ENCODE peak calls at places on chromosomes 6 and 20, in eight cellular contexts. One of them, this sample, is unnamed. For H3K4me1, the result is how much of the 10 kb centered on the place peaks cover.

GRCh38 chr6:166540631-166541331 is 45.7 kb downstream of the RAMACL start:
- DNase-seq in testis: no peak
- DNase-seq in ovary: no peak
- DNase-seq in body of pancreas: no peak
- DNase-seq in adrenal gland: no peak
- DNase-seq in esophagus muscularis mucosa: no peak
- DNase-seq in esophagus squamous epithelium: peak
- DNase-seq in uterus: no peak
- DNase-seq in this sample: no peak

GRCh38 chr20:11447371-11448100 is 470.2 kb upstream of the BTBD3 start:
- DNase-seq in testis: no peak
- DNase-seq in ovary: no peak
- DNase-seq in body of pancreas: no peak
- DNase-seq in adrenal gland: no peak
- DNase-seq in esophagus muscularis mucosa: no peak
- DNase-seq in esophagus squamous epithelium: no peak
- DNase-seq in uterus: no peak
- DNase-seq in this sample: no peak

GRCh38 chr6:34515473-34516387 is 40.4 kb downstream of the SPDEF start:
- DNase-seq in testis: no peak
- DNase-seq in ovary: no peak
- DNase-seq in body of pancreas: no peak
- DNase-seq in adrenal gland: no peak
- DNase-seq in esophagus muscularis mucosa: no peak
- DNase-seq in esophagus squamous epithelium: no peak
- DNase-seq in uterus: peak
- DNase-seq in this sample: no peak

GRCh38 chr6:7721654-7722053 is 4.2 kb upstream of the BMP6 start:
- DNase-seq in testis: no peak
- DNase-seq in ovary: no peak
- DNase-seq in body of pancreas: no peak
- DNase-seq in adrenal gland: no peak
- DNase-seq in esophagus muscularis mucosa: no peak
- DNase-seq in esophagus squamous epithelium: no peak
- DNase-seq in uterus: no peak
- DNase-seq in this sample: no peak

GRCh38 chr6:139109558-139109957 is 25.3 kb upstream of the HECA start:
- DNase-seq in testis: peak
- DNase-seq in ovary: no peak
- DNase-seq in body of pancreas: no peak
- DNase-seq in adrenal gland: no peak
- DNase-seq in esophagus muscularis mucosa: no peak
- DNase-seq in esophagus squamous epithelium: no peak
- DNase-seq in uterus: no peak
- DNase-seq in this sample: no peak

GRCh38 chr6:41200296-41200900 is 551 bp downstream of the TREML2 start:
- DNase-seq in testis: peak
- DNase-seq in ovary: no peak
- DNase-seq in body of pancreas: no peak
- DNase-seq in adrenal gland: peak
- DNase-seq in esophagus muscularis mucosa: peak
- DNase-seq in esophagus squamous epithelium: no peak
- DNase-seq in uterus: no peak
- DNase-seq in this sample: no peak

GRCh38 chr20:53136473-53136872 is 164.3 kb downstream of the TSHZ2 start:
- DNase-seq in testis: no peak
- DNase-seq in ovary: no peak
- DNase-seq in body of pancreas: no peak
- DNase-seq in adrenal gland: no peak
- DNase-seq in esophagus muscularis mucosa: no peak
- DNase-seq in esophagus squamous epithelium: no peak
- DNase-seq in uterus: no peak
- DNase-seq in this sample: no peak

GRCh38 chr6:51415501-51415900 is 596.8 kb downstream of the TFAP2B start:
- DNase-seq in testis: no peak
- DNase-seq in ovary: no peak
- DNase-seq in body of pancreas: no peak
- DNase-seq in adrenal gland: no peak
- DNase-seq in esophagus muscularis mucosa: no peak
- DNase-seq in esophagus squamous epithelium: no peak
- DNase-seq in uterus: no peak
- DNase-seq in this sample: no peak

GRCh38 chr20:45037050-45037449 is 63.9 kb downstream of the KCNS1 start:
- DNase-seq in testis: no peak
- DNase-seq in ovary: peak
- DNase-seq in body of pancreas: peak
- DNase-seq in adrenal gland: peak
- DNase-seq in esophagus muscularis mucosa: no peak
- DNase-seq in esophagus squamous epithelium: no peak
- DNase-seq in uterus: peak
- DNase-seq in this sample: no peak

GRCh38 chr6:90459225-90459758 is 127.6 kb downstream of the MAP3K7 start:
- DNase-seq in testis: no peak
- DNase-seq in ovary: no peak
- DNase-seq in body of pancreas: no peak
- DNase-seq in adrenal gland: no peak
- DNase-seq in esophagus muscularis mucosa: no peak
- DNase-seq in esophagus squamous epithelium: no peak
- DNase-seq in uterus: no peak
- DNase-seq in this sample: no peak

DNA sequence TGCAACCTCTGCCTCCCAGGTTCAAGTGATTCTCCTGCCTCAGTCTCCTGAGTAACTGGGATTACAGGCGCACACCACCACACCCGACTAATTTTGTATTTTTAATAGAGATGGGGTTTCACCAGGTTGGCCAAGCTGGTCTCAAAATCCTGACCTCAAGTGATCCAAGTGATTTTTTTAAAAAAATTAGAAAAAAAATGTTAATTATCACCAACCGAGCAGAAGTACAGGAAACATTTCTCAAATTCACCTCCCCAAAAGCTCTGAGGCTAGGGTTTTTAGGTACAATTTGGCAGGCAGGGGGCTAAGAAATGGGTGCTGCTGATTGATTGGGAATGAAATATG is 14.9 kb upstream of the SLC22A16 start:
- DNase-seq in testis: no peak
- DNase-seq in ovary: no peak
- DNase-seq in body of pancreas: no peak
- DNase-seq in adrenal gland: no peak
- DNase-seq in esophagus muscularis mucosa: no peak
- DNase-seq in esophagus squamous epithelium: no peak
- DNase-seq in uterus: no peak
- DNase-seq in this sample: no peak
- H3K4me1 ChIP-seq in testis: under half
- H3K4me1 ChIP-seq in ovary: under half
- H3K4me1 ChIP-seq in body of pancreas: under half
- H3K4me1 ChIP-seq in adrenal gland: under half
- H3K4me1 ChIP-seq in esophagus muscularis mucosa: under half
- H3K4me1 ChIP-seq in esophagus squamous epithelium: under half
- H3K4me1 ChIP-seq in uterus: under half
- H3K4me1 ChIP-seq in this sample: under half

GRCh38 chr20:47224300-47224791 is 132.2 kb downstream of the ZMYND8 start:
- DNase-seq in testis: no peak
- DNase-seq in ovary: no peak
- DNase-seq in body of pancreas: no peak
- DNase-seq in adrenal gland: no peak
- DNase-seq in esophagus muscularis mucosa: no peak
- DNase-seq in esophagus squamous epithelium: no peak
- DNase-seq in uterus: no peak
- DNase-seq in this sample: no peak
- TF ChIP-seq POLR2A in testis: no peak
- TF ChIP-seq POLR2A in ovary: no peak
- TF ChIP-seq POLR2A in body of pancreas: no peak
- TF ChIP-seq POLR2A in adrenal gland: no peak
- TF ChIP-seq POLR2A in esophagus muscularis mucosa: no peak
- TF ChIP-seq POLR2A in esophagus squamous epithelium: no peak
- TF ChIP-seq POLR2A in uterus: no peak
- TF ChIP-seq POLR2A in this sample: no peak

DNA sequence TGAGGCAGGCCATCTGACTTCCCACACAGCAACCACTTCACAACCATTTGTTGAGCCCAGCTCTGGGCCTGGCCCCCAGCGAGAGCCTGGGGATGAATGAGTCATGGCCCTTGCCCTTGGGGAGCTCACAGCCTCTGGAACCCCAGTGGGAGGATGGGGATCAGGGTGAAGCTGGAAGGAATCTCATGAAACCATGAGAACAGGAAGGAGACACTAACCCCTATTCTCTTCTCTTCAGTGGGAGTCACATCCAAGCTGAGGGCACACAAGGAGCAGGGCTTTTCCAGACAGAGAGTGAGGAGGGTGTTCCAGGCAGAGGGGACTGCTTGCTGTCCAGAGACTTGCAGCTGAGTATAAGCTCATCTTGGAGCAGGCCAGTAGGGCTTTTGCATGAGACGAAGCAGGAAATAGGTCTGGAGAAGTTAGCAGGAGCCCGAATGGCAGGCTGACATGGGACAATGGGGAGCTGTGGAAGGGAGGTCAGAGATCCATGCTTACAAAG is 7.5 kb downstream of the FOXS1 start:
- DNase-seq in testis: no peak
- DNase-seq in ovary: no peak
- DNase-seq in body of pancreas: no peak
- DNase-seq in adrenal gland: peak
- DNase-seq in esophagus muscularis mucosa: no peak
- DNase-seq in esophagus squamous epithelium: no peak
- DNase-seq in uterus: no peak
- DNase-seq in this sample: no peak
- H3K4me1 ChIP-seq in testis: half or more
- H3K4me1 ChIP-seq in ovary: under half
- H3K4me1 ChIP-seq in body of pancreas: under half
- H3K4me1 ChIP-seq in adrenal gland: under half
- H3K4me1 ChIP-seq in esophagus muscularis mucosa: under half
- H3K4me1 ChIP-seq in esophagus squamous epithelium: under half
- H3K4me1 ChIP-seq in uterus: under half
- H3K4me1 ChIP-seq in this sample: under half

GRCh38 chr20:10076126-10077080 is 41.6 kb downstream of the ANKEF1 start:
- DNase-seq in testis: no peak
- DNase-seq in ovary: no peak
- DNase-seq in body of pancreas: peak
- DNase-seq in adrenal gland: no peak
- DNase-seq in esophagus muscularis mucosa: no peak
- DNase-seq in esophagus squamous epithelium: no peak
- DNase-seq in uterus: no peak
- DNase-seq in this sample: peak
- TF ChIP-seq POLR2A in testis: no peak
- TF ChIP-seq POLR2A in ovary: no peak
- TF ChIP-seq POLR2A in body of pancreas: no peak
- TF ChIP-seq POLR2A in adrenal gland: no peak
- TF ChIP-seq POLR2A in esophagus muscularis mucosa: no peak
- TF ChIP-seq POLR2A in esophagus squamous epithelium: no peak
- TF ChIP-seq POLR2A in uterus: no peak
- TF ChIP-seq POLR2A in this sample: no peak

DNA sequence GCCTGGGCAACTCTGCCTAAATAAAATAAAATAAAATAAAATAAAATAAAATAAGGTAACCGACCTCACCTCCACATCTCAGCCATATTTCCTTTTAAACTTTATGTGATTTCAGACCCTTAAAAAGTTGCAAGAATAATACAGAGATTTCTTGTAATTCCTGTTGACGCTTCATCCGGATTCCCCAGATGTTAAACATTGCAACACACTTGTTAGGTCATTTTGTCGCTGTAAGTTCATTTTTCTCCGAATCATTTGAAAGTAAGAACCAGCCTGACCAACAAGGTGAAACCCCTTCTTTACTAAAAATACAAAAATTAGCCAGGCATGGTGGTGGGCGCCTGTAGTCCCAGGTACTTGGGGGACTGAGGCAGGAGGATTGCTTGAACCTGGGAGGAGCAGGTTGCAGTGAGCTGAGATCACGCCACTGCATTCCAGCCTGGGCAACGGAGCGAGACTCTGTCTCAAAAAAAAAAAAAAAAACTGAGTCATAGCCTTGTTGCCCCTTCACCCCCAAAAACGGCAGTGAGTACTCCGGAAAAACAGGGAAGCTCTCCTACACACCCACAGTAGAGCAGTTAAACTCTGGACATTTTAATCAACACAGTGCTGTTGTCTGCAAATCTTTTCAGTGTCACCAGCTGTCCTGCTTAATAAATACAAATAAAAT is 5.9 kb downstream of the PYGB start:
- DNase-seq in testis: no peak
- DNase-seq in ovary: no peak
- DNase-seq in body of pancreas: no peak
- DNase-seq in adrenal gland: no peak
- DNase-seq in esophagus muscularis mucosa: no peak
- DNase-seq in esophagus squamous epithelium: no peak
- DNase-seq in uterus: no peak
- DNase-seq in this sample: no peak
- H3K4me1 ChIP-seq in testis: half or more
- H3K4me1 ChIP-seq in ovary: under half
- H3K4me1 ChIP-seq in body of pancreas: under half
- H3K4me1 ChIP-seq in adrenal gland: under half
- H3K4me1 ChIP-seq in esophagus muscularis mucosa: half or more
- H3K4me1 ChIP-seq in esophagus squamous epithelium: under half
- H3K4me1 ChIP-seq in uterus: under half
- H3K4me1 ChIP-seq in this sample: under half

GRCh38 chr20:36856196-36856595 is 19.7 kb upstream of the TLDC2 start:
- DNase-seq in testis: peak
- DNase-seq in ovary: no peak
- DNase-seq in body of pancreas: no peak
- DNase-seq in adrenal gland: peak
- DNase-seq in esophagus muscularis mucosa: no peak
- DNase-seq in esophagus squamous epithelium: no peak
- DNase-seq in uterus: no peak
- DNase-seq in this sample: no peak
- TF ChIP-seq POLR2A in testis: no peak
- TF ChIP-seq POLR2A in ovary: no peak
- TF ChIP-seq POLR2A in body of pancreas: no peak
- TF ChIP-seq POLR2A in adrenal gland: no peak
- TF ChIP-seq POLR2A in esophagus muscularis mucosa: no peak
- TF ChIP-seq POLR2A in esophagus squamous epithelium: no peak
- TF ChIP-seq POLR2A in uterus: no peak
- TF ChIP-seq POLR2A in this sample: no peak

This sample was measured in prostate gland.